ENCODE peak calls at places on chromosome X, in eight cellular contexts. One of them, this sample, is unnamed.

GRCh38 chrX:10158279-10158939 is 1.6 kb downstream of the CLCN4 start:
- DNase-seq in activated T-helper 1 cell treated with Interleukin-2 at 50 U/mL for 16 hours: no peak
- DNase-seq in stimulated activated CD4-positive, alpha-beta T cell treated with anti-CD3 and anti-CD28 coated beads, TNF-alpha, amount 100 ng/mL, for 48 hours: no peak
- DNase-seq in sciatic nerve: no peak
- DNase-seq in memory B cell: peak; percentile 30
- DNase-seq in cerebellar cortex: peak; percentile 65
- DNase-seq in psoas muscle: peak; percentile 35
- DNase-seq in effector CD4-positive, alpha-beta T cell: no peak
- DNase-seq in this sample: peak; percentile 82

GRCh38 chrX:125295337-125295736 is 24.3 kb upstream of the TEX13C start:
- DNase-seq in activated T-helper 1 cell treated with Interleukin-2 at 50 U/mL for 16 hours: no peak
- DNase-seq in stimulated activated CD4-positive, alpha-beta T cell treated with anti-CD3 and anti-CD28 coated beads, TNF-alpha, amount 100 ng/mL, for 48 hours: no peak
- DNase-seq in sciatic nerve: no peak
- DNase-seq in memory B cell: no peak
- DNase-seq in cerebellar cortex: no peak
- DNase-seq in psoas muscle: no peak
- DNase-seq in effector CD4-positive, alpha-beta T cell: no peak
- DNase-seq in this sample: no peak

GRCh38 chrX:645024-645376 is 14.4 kb downstream of the SHOX start:
- DNase-seq in activated T-helper 1 cell treated with Interleukin-2 at 50 U/mL for 16 hours: no peak
- DNase-seq in stimulated activated CD4-positive, alpha-beta T cell treated with anti-CD3 and anti-CD28 coated beads, TNF-alpha, amount 100 ng/mL, for 48 hours: no peak
- DNase-seq in sciatic nerve: no peak
- DNase-seq in memory B cell: no peak
- DNase-seq in cerebellar cortex: no peak
- DNase-seq in psoas muscle: no peak
- DNase-seq in effector CD4-positive, alpha-beta T cell: no peak
- DNase-seq in this sample: no peak

GRCh38 chrX:107076158-107076557 is 42.5 kb downstream of the RBM41 start:
- DNase-seq in activated T-helper 1 cell treated with Interleukin-2 at 50 U/mL for 16 hours: no peak
- DNase-seq in stimulated activated CD4-positive, alpha-beta T cell treated with anti-CD3 and anti-CD28 coated beads, TNF-alpha, amount 100 ng/mL, for 48 hours: no peak
- DNase-seq in sciatic nerve: no peak
- DNase-seq in memory B cell: no peak
- DNase-seq in cerebellar cortex: no peak
- DNase-seq in psoas muscle: no peak
- DNase-seq in effector CD4-positive, alpha-beta T cell: no peak
- DNase-seq in this sample: no peak

GRCh38 chrX:10722804-10723364 is 102.5 kb upstream of the MID1 start:
- DNase-seq in activated T-helper 1 cell treated with Interleukin-2 at 50 U/mL for 16 hours: no peak
- DNase-seq in stimulated activated CD4-positive, alpha-beta T cell treated with anti-CD3 and anti-CD28 coated beads, TNF-alpha, amount 100 ng/mL, for 48 hours: no peak
- DNase-seq in sciatic nerve: peak; percentile 79
- DNase-seq in memory B cell: peak; percentile 41
- DNase-seq in cerebellar cortex: peak; percentile 66
- DNase-seq in psoas muscle: no peak
- DNase-seq in effector CD4-positive, alpha-beta T cell: peak; percentile 5
- DNase-seq in this sample: no peak

GRCh38 chrX:134753185-134754008 is 95.1 kb upstream of the PLAC1 start:
- DNase-seq in activated T-helper 1 cell treated with Interleukin-2 at 50 U/mL for 16 hours: no peak
- DNase-seq in stimulated activated CD4-positive, alpha-beta T cell treated with anti-CD3 and anti-CD28 coated beads, TNF-alpha, amount 100 ng/mL, for 48 hours: no peak
- DNase-seq in sciatic nerve: no peak
- DNase-seq in memory B cell: no peak
- DNase-seq in cerebellar cortex: no peak
- DNase-seq in psoas muscle: no peak
- DNase-seq in effector CD4-positive, alpha-beta T cell: no peak
- DNase-seq in this sample: no peak

GRCh38 chrX:21813612-21814368 is 25.6 kb upstream of the MBTPS2 start:
- DNase-seq in activated T-helper 1 cell treated with Interleukin-2 at 50 U/mL for 16 hours: no peak
- DNase-seq in stimulated activated CD4-positive, alpha-beta T cell treated with anti-CD3 and anti-CD28 coated beads, TNF-alpha, amount 100 ng/mL, for 48 hours: no peak
- DNase-seq in sciatic nerve: no peak
- DNase-seq in memory B cell: no peak
- DNase-seq in cerebellar cortex: no peak
- DNase-seq in psoas muscle: no peak
- DNase-seq in effector CD4-positive, alpha-beta T cell: no peak
- DNase-seq in this sample: no peak

GRCh38 chrX:24168807-24169206 is 19.3 kb downstream of the ZFX start:
- DNase-seq in activated T-helper 1 cell treated with Interleukin-2 at 50 U/mL for 16 hours: no peak
- DNase-seq in stimulated activated CD4-positive, alpha-beta T cell treated with anti-CD3 and anti-CD28 coated beads, TNF-alpha, amount 100 ng/mL, for 48 hours: no peak
- DNase-seq in sciatic nerve: no peak
- DNase-seq in memory B cell: no peak
- DNase-seq in cerebellar cortex: no peak
- DNase-seq in psoas muscle: no peak
- DNase-seq in effector CD4-positive, alpha-beta T cell: no peak
- DNase-seq in this sample: no peak

GRCh38 chrX:110241816-110242215 is 76.1 kb downstream of the AMMECR1 start:
- DNase-seq in activated T-helper 1 cell treated with Interleukin-2 at 50 U/mL for 16 hours: no peak
- DNase-seq in stimulated activated CD4-positive, alpha-beta T cell treated with anti-CD3 and anti-CD28 coated beads, TNF-alpha, amount 100 ng/mL, for 48 hours: no peak
- DNase-seq in sciatic nerve: no peak
- DNase-seq in memory B cell: no peak
- DNase-seq in cerebellar cortex: peak; percentile 11
- DNase-seq in psoas muscle: no peak
- DNase-seq in effector CD4-positive, alpha-beta T cell: no peak
- DNase-seq in this sample: no peak

GRCh38 chrX:74179071-74179470 is 124.9 kb upstream of the ZCCHC13 start:
- DNase-seq in activated T-helper 1 cell treated with Interleukin-2 at 50 U/mL for 16 hours: no peak
- DNase-seq in stimulated activated CD4-positive, alpha-beta T cell treated with anti-CD3 and anti-CD28 coated beads, TNF-alpha, amount 100 ng/mL, for 48 hours: no peak
- DNase-seq in sciatic nerve: no peak
- DNase-seq in memory B cell: no peak
- DNase-seq in cerebellar cortex: no peak
- DNase-seq in psoas muscle: no peak
- DNase-seq in effector CD4-positive, alpha-beta T cell: no peak
- DNase-seq in this sample: no peak

GRCh38 chrX:39409246-39409917 is 608.1 kb downstream of the MID1IP1 start:
- DNase-seq in activated T-helper 1 cell treated with Interleukin-2 at 50 U/mL for 16 hours: no peak
- DNase-seq in stimulated activated CD4-positive, alpha-beta T cell treated with anti-CD3 and anti-CD28 coated beads, TNF-alpha, amount 100 ng/mL, for 48 hours: no peak
- DNase-seq in sciatic nerve: no peak
- DNase-seq in memory B cell: no peak
- DNase-seq in cerebellar cortex: no peak
- DNase-seq in psoas muscle: no peak
- DNase-seq in effector CD4-positive, alpha-beta T cell: no peak
- DNase-seq in this sample: no peak

GRCh38 chrX:47564438-47565085 is 3.6 kb downstream of the ARAF start:
- DNase-seq in activated T-helper 1 cell treated with Interleukin-2 at 50 U/mL for 16 hours: no peak
- DNase-seq in stimulated activated CD4-positive, alpha-beta T cell treated with anti-CD3 and anti-CD28 coated beads, TNF-alpha, amount 100 ng/mL, for 48 hours: no peak
- DNase-seq in sciatic nerve: peak; percentile 13
- DNase-seq in memory B cell: no peak
- DNase-seq in cerebellar cortex: no peak
- DNase-seq in psoas muscle: no peak
- DNase-seq in effector CD4-positive, alpha-beta T cell: no peak
- DNase-seq in this sample: no peak

GRCh38 chrX:155263854-155264628 is at the start of gene RAB39B:
- DNase-seq in activated T-helper 1 cell treated with Interleukin-2 at 50 U/mL for 16 hours: peak; percentile 49
- DNase-seq in stimulated activated CD4-positive, alpha-beta T cell treated with anti-CD3 and anti-CD28 coated beads, TNF-alpha, amount 100 ng/mL, for 48 hours: peak; percentile 65
- DNase-seq in sciatic nerve: peak; percentile 57
- DNase-seq in memory B cell: peak; percentile 36
- DNase-seq in cerebellar cortex: peak; percentile 80
- DNase-seq in psoas muscle: peak; percentile 37
- DNase-seq in effector CD4-positive, alpha-beta T cell: peak; percentile 56
- DNase-seq in this sample: no peak

GRCh38 chrX:15509845-15510244 is 9.2 kb downstream of the BMX start:
- DNase-seq in activated T-helper 1 cell treated with Interleukin-2 at 50 U/mL for 16 hours: no peak
- DNase-seq in stimulated activated CD4-positive, alpha-beta T cell treated with anti-CD3 and anti-CD28 coated beads, TNF-alpha, amount 100 ng/mL, for 48 hours: no peak
- DNase-seq in sciatic nerve: no peak
- DNase-seq in memory B cell: no peak
- DNase-seq in cerebellar cortex: no peak
- DNase-seq in psoas muscle: no peak
- DNase-seq in effector CD4-positive, alpha-beta T cell: no peak
- DNase-seq in this sample: no peak

GRCh38 chrX:129738466-129739308 is at the start of gene XPNPEP2:
- DNase-seq in activated T-helper 1 cell treated with Interleukin-2 at 50 U/mL for 16 hours: no peak
- DNase-seq in stimulated activated CD4-positive, alpha-beta T cell treated with anti-CD3 and anti-CD28 coated beads, TNF-alpha, amount 100 ng/mL, for 48 hours: no peak
- DNase-seq in sciatic nerve: peak; percentile 62
- DNase-seq in memory B cell: no peak
- DNase-seq in cerebellar cortex: no peak
- DNase-seq in psoas muscle: no peak
- DNase-seq in effector CD4-positive, alpha-beta T cell: no peak
- DNase-seq in this sample: no peak

GRCh38 chrX:124015721-124016120 is 54.2 kb downstream of the STAG2 start:
- DNase-seq in activated T-helper 1 cell treated with Interleukin-2 at 50 U/mL for 16 hours: no peak
- DNase-seq in stimulated activated CD4-positive, alpha-beta T cell treated with anti-CD3 and anti-CD28 coated beads, TNF-alpha, amount 100 ng/mL, for 48 hours: no peak
- DNase-seq in sciatic nerve: no peak
- DNase-seq in memory B cell: no peak
- DNase-seq in cerebellar cortex: no peak
- DNase-seq in psoas muscle: no peak
- DNase-seq in effector CD4-positive, alpha-beta T cell: no peak
- DNase-seq in this sample: no peak

GRCh38 chrX:72137846-72138455 is 6.2 kb upstream of the RTL5 start:
- DNase-seq in activated T-helper 1 cell treated with Interleukin-2 at 50 U/mL for 16 hours: no peak
- DNase-seq in stimulated activated CD4-positive, alpha-beta T cell treated with anti-CD3 and anti-CD28 coated beads, TNF-alpha, amount 100 ng/mL, for 48 hours: no peak
- DNase-seq in sciatic nerve: no peak
- DNase-seq in memory B cell: no peak
- DNase-seq in cerebellar cortex: peak; percentile 74
- DNase-seq in psoas muscle: no peak
- DNase-seq in effector CD4-positive, alpha-beta T cell: no peak
- DNase-seq in this sample: no peak

GRCh38 chrX:8374041-8374825 is 90.4 kb upstream of the VCX3B start:
- DNase-seq in activated T-helper 1 cell treated with Interleukin-2 at 50 U/mL for 16 hours: no peak
- DNase-seq in stimulated activated CD4-positive, alpha-beta T cell treated with anti-CD3 and anti-CD28 coated beads, TNF-alpha, amount 100 ng/mL, for 48 hours: no peak
- DNase-seq in sciatic nerve: no peak
- DNase-seq in memory B cell: no peak
- DNase-seq in cerebellar cortex: no peak
- DNase-seq in psoas muscle: no peak
- DNase-seq in effector CD4-positive, alpha-beta T cell: no peak
- DNase-seq in this sample: no peak

GRCh38 chrX:99001286-99001685 is 1408.8 kb downstream of the PCDH19 start:
- DNase-seq in activated T-helper 1 cell treated with Interleukin-2 at 50 U/mL for 16 hours: no peak
- DNase-seq in stimulated activated CD4-positive, alpha-beta T cell treated with anti-CD3 and anti-CD28 coated beads, TNF-alpha, amount 100 ng/mL, for 48 hours: no peak
- DNase-seq in sciatic nerve: no peak
- DNase-seq in memory B cell: no peak
- DNase-seq in cerebellar cortex: no peak
- DNase-seq in psoas muscle: no peak
- DNase-seq in effector CD4-positive, alpha-beta T cell: no peak
- DNase-seq in this sample: no peak

GRCh38 chrX:105845661-105846060 is 23.3 kb downstream of the NRK start:
- DNase-seq in activated T-helper 1 cell treated with Interleukin-2 at 50 U/mL for 16 hours: no peak
- DNase-seq in stimulated activated CD4-positive, alpha-beta T cell treated with anti-CD3 and anti-CD28 coated beads, TNF-alpha, amount 100 ng/mL, for 48 hours: no peak
- DNase-seq in sciatic nerve: no peak
- DNase-seq in memory B cell: no peak
- DNase-seq in cerebellar cortex: no peak
- DNase-seq in psoas muscle: no peak
- DNase-seq in effector CD4-positive, alpha-beta T cell: no peak
- DNase-seq in this sample: no peak

GRCh38 chrX:54920610-54921426 is at the start of gene TRO:
- DNase-seq in activated T-helper 1 cell treated with Interleukin-2 at 50 U/mL for 16 hours: no peak
- DNase-seq in stimulated activated CD4-positive, alpha-beta T cell treated with anti-CD3 and anti-CD28 coated beads, TNF-alpha, amount 100 ng/mL, for 48 hours: no peak
- DNase-seq in sciatic nerve: no peak
- DNase-seq in memory B cell: no peak
- DNase-seq in cerebellar cortex: peak; percentile 31
- DNase-seq in psoas muscle: no peak
- DNase-seq in effector CD4-positive, alpha-beta T cell: no peak
- DNase-seq in this sample: no peak

GRCh38 chrX:117641913-117642656 is 474.5 kb downstream of the KLHL13 start:
- DNase-seq in activated T-helper 1 cell treated with Interleukin-2 at 50 U/mL for 16 hours: no peak
- DNase-seq in stimulated activated CD4-positive, alpha-beta T cell treated with anti-CD3 and anti-CD28 coated beads, TNF-alpha, amount 100 ng/mL, for 48 hours: no peak
- DNase-seq in sciatic nerve: no peak
- DNase-seq in memory B cell: no peak
- DNase-seq in cerebellar cortex: no peak
- DNase-seq in psoas muscle: no peak
- DNase-seq in effector CD4-positive, alpha-beta T cell: no peak
- DNase-seq in this sample: no peak

GRCh38 chrX:151789179-151789800 is 54.7 kb downstream of the CNGA2 start:
- DNase-seq in activated T-helper 1 cell treated with Interleukin-2 at 50 U/mL for 16 hours: no peak
- DNase-seq in stimulated activated CD4-positive, alpha-beta T cell treated with anti-CD3 and anti-CD28 coated beads, TNF-alpha, amount 100 ng/mL, for 48 hours: no peak
- DNase-seq in sciatic nerve: peak; percentile 68
- DNase-seq in memory B cell: no peak
- DNase-seq in cerebellar cortex: no peak
- DNase-seq in psoas muscle: peak; percentile 71
- DNase-seq in effector CD4-positive, alpha-beta T cell: no peak
- DNase-seq in this sample: no peak

GRCh38 chrX:9147086-9147485 is 113.2 kb upstream of the FAM9B start:
- DNase-seq in activated T-helper 1 cell treated with Interleukin-2 at 50 U/mL for 16 hours: no peak
- DNase-seq in stimulated activated CD4-positive, alpha-beta T cell treated with anti-CD3 and anti-CD28 coated beads, TNF-alpha, amount 100 ng/mL, for 48 hours: no peak
- DNase-seq in sciatic nerve: no peak
- DNase-seq in memory B cell: no peak
- DNase-seq in cerebellar cortex: peak; percentile 90
- DNase-seq in psoas muscle: no peak
- DNase-seq in effector CD4-positive, alpha-beta T cell: no peak
- DNase-seq in this sample: no peak

GRCh38 chrX:133534172-133534571 is 118.9 kb upstream of the GPC4 start:
- DNase-seq in activated T-helper 1 cell treated with Interleukin-2 at 50 U/mL for 16 hours: no peak
- DNase-seq in stimulated activated CD4-positive, alpha-beta T cell treated with anti-CD3 and anti-CD28 coated beads, TNF-alpha, amount 100 ng/mL, for 48 hours: no peak
- DNase-seq in sciatic nerve: no peak
- DNase-seq in memory B cell: no peak
- DNase-seq in cerebellar cortex: no peak
- DNase-seq in psoas muscle: no peak
- DNase-seq in effector CD4-positive, alpha-beta T cell: no peak
- DNase-seq in this sample: no peak

GRCh38 chrX:153301746-153302145 is 19.8 kb downstream of the PNMA6F start:
- DNase-seq in activated T-helper 1 cell treated with Interleukin-2 at 50 U/mL for 16 hours: no peak
- DNase-seq in stimulated activated CD4-positive, alpha-beta T cell treated with anti-CD3 and anti-CD28 coated beads, TNF-alpha, amount 100 ng/mL, for 48 hours: no peak
- DNase-seq in sciatic nerve: no peak
- DNase-seq in memory B cell: no peak
- DNase-seq in cerebellar cortex: no peak
- DNase-seq in psoas muscle: no peak
- DNase-seq in effector CD4-positive, alpha-beta T cell: no peak
- DNase-seq in this sample: no peak

GRCh38 chrX:72105436-72105835 is 26.3 kb downstream of the RTL5 start:
- DNase-seq in activated T-helper 1 cell treated with Interleukin-2 at 50 U/mL for 16 hours: peak; percentile 32
- DNase-seq in stimulated activated CD4-positive, alpha-beta T cell treated with anti-CD3 and anti-CD28 coated beads, TNF-alpha, amount 100 ng/mL, for 48 hours: no peak
- DNase-seq in sciatic nerve: no peak
- DNase-seq in memory B cell: peak; percentile 39
- DNase-seq in cerebellar cortex: no peak
- DNase-seq in psoas muscle: no peak
- DNase-seq in effector CD4-positive, alpha-beta T cell: peak; percentile 57
- DNase-seq in this sample: no peak

GRCh38 chrX:13369541-13370140 is 49.8 kb upstream of the ATXN3L start:
- DNase-seq in activated T-helper 1 cell treated with Interleukin-2 at 50 U/mL for 16 hours: no peak
- DNase-seq in stimulated activated CD4-positive, alpha-beta T cell treated with anti-CD3 and anti-CD28 coated beads, TNF-alpha, amount 100 ng/mL, for 48 hours: no peak
- DNase-seq in sciatic nerve: no peak
- DNase-seq in memory B cell: no peak
- DNase-seq in cerebellar cortex: no peak
- DNase-seq in psoas muscle: no peak
- DNase-seq in effector CD4-positive, alpha-beta T cell: no peak
- DNase-seq in this sample: no peak

GRCh38 chrX:11273544-11273943 is 19.7 kb upstream of the AMELX start:
- DNase-seq in activated T-helper 1 cell treated with Interleukin-2 at 50 U/mL for 16 hours: no peak
- DNase-seq in stimulated activated CD4-positive, alpha-beta T cell treated with anti-CD3 and anti-CD28 coated beads, TNF-alpha, amount 100 ng/mL, for 48 hours: no peak
- DNase-seq in sciatic nerve: no peak
- DNase-seq in memory B cell: no peak
- DNase-seq in cerebellar cortex: no peak
- DNase-seq in psoas muscle: no peak
- DNase-seq in effector CD4-positive, alpha-beta T cell: no peak
- DNase-seq in this sample: no peak

GRCh38 chrX:33252306-33252825 is 41.0 kb upstream of the DMD start:
- DNase-seq in activated T-helper 1 cell treated with Interleukin-2 at 50 U/mL for 16 hours: no peak
- DNase-seq in stimulated activated CD4-positive, alpha-beta T cell treated with anti-CD3 and anti-CD28 coated beads, TNF-alpha, amount 100 ng/mL, for 48 hours: no peak
- DNase-seq in sciatic nerve: no peak
- DNase-seq in memory B cell: no peak
- DNase-seq in cerebellar cortex: no peak
- DNase-seq in psoas muscle: no peak
- DNase-seq in effector CD4-positive, alpha-beta T cell: no peak
- DNase-seq in this sample: no peak

GRCh38 chrX:109842611-109843010 is 109.6 kb upstream of the ACSL4 start:
- DNase-seq in activated T-helper 1 cell treated with Interleukin-2 at 50 U/mL for 16 hours: no peak
- DNase-seq in stimulated activated CD4-positive, alpha-beta T cell treated with anti-CD3 and anti-CD28 coated beads, TNF-alpha, amount 100 ng/mL, for 48 hours: no peak
- DNase-seq in sciatic nerve: no peak
- DNase-seq in memory B cell: no peak
- DNase-seq in cerebellar cortex: no peak
- DNase-seq in psoas muscle: no peak
- DNase-seq in effector CD4-positive, alpha-beta T cell: no peak
- DNase-seq in this sample: no peak

GRCh38 chrX:115047715-115048114 is 30.3 kb upstream of the IL13RA2 start:
- DNase-seq in activated T-helper 1 cell treated with Interleukin-2 at 50 U/mL for 16 hours: no peak
- DNase-seq in stimulated activated CD4-positive, alpha-beta T cell treated with anti-CD3 and anti-CD28 coated beads, TNF-alpha, amount 100 ng/mL, for 48 hours: no peak
- DNase-seq in sciatic nerve: no peak
- DNase-seq in memory B cell: no peak
- DNase-seq in cerebellar cortex: no peak
- DNase-seq in psoas muscle: no peak
- DNase-seq in effector CD4-positive, alpha-beta T cell: no peak
- DNase-seq in this sample: no peak

GRCh38 chrX:13764765-13765164 is 30.2 kb downstream of the OFD1 start:
- DNase-seq in activated T-helper 1 cell treated with Interleukin-2 at 50 U/mL for 16 hours: no peak
- DNase-seq in stimulated activated CD4-positive, alpha-beta T cell treated with anti-CD3 and anti-CD28 coated beads, TNF-alpha, amount 100 ng/mL, for 48 hours: no peak
- DNase-seq in sciatic nerve: no peak
- DNase-seq in memory B cell: no peak
- DNase-seq in cerebellar cortex: peak; percentile 82
- DNase-seq in psoas muscle: no peak
- DNase-seq in effector CD4-positive, alpha-beta T cell: no peak
- DNase-seq in this sample: no peak

GRCh38 chrX:133921764-133922389 is 63.5 kb downstream of the GPC3 start:
- DNase-seq in activated T-helper 1 cell treated with Interleukin-2 at 50 U/mL for 16 hours: no peak
- DNase-seq in stimulated activated CD4-positive, alpha-beta T cell treated with anti-CD3 and anti-CD28 coated beads, TNF-alpha, amount 100 ng/mL, for 48 hours: no peak
- DNase-seq in sciatic nerve: no peak
- DNase-seq in memory B cell: no peak
- DNase-seq in cerebellar cortex: peak; percentile 58
- DNase-seq in psoas muscle: peak; percentile 19
- DNase-seq in effector CD4-positive, alpha-beta T cell: no peak
- DNase-seq in this sample: peak; percentile 42